ENCODE peak calls at places on chromosome 4, in five cellular contexts. V is stomach, H is suprapubic skin, T is body of pancreas, A is IMR-90. K is an unnamed sample.

GRCh38 chr4:61799794-61800193 is 599.7 kb downstream of the ADGRL3 start:
- DNase-seq in T (no peak), A (no peak), H (no peak), V (no peak), K (no peak)

GRCh38 chr4:82293304-82293703 is 80.5 kb downstream of the HNRNPD start:
- DNase-seq in H (no peak), A (no peak), V (no peak), T (no peak), K (no peak)

GRCh38 chr4:142353149-142353738 is 492.9 kb downstream of the INPP4B start:
- DNase-seq in A (peak; percentile 80), T (peak; percentile 41), V (no peak), H (no peak), K (no peak)

GRCh38 chr4:15989431-15989830 is 26.5 kb upstream of the FGFBP2 start:
- DNase-seq in A (no peak), H (no peak), T (no peak), V (no peak), K (no peak)

GRCh38 chr4:165872443-165873297 is at the start of gene TLL1:
- DNase-seq in V (no peak), H (no peak), T (peak; percentile 16), A (no peak), K (no peak)

GRCh38 chr4:76224193-76224592 is 10.6 kb upstream of the SCARB2 start:
- DNase-seq in H (no peak), A (no peak), V (no peak), T (no peak), K (no peak)

GRCh38 chr4:83248486-83248885 is 36.1 kb downstream of the COQ2 start:
- DNase-seq in T (no peak), A (peak; percentile 12), H (no peak), V (no peak), K (peak; percentile 46)

GRCh38 chr4:172996571-172997216 is 171.9 kb upstream of the GALNT7 start:
- DNase-seq in V (no peak), H (no peak), T (no peak), A (peak; percentile 91), K (peak; percentile 10)

GRCh38 chr4:47154816-47155370 is 123.5 kb downstream of the GABRB1 start:
- DNase-seq in H (no peak), V (no peak), A (peak; percentile 0), T (no peak), K (no peak)

GRCh38 chr4:89156515-89156914 is 45.2 kb downstream of the TIGD2 start:
- DNase-seq in H (no peak), A (no peak), T (no peak), V (no peak), K (no peak)

GRCh38 chr4:102604222-102604940 is 103.2 kb downstream of the NFKB1 start:
- DNase-seq in T (no peak), V (no peak), H (no peak), A (no peak), K (no peak)

GRCh38 chr4:52870225-52870624 is 8.1 kb downstream of the RASL11B start:
- DNase-seq in H (no peak), A (no peak), V (peak; percentile 48), T (no peak), K (no peak)

GRCh38 chr4:99537674-99538073 is 26.2 kb downstream of the TRMT10A start:
- DNase-seq in V (no peak), A (no peak), T (no peak), H (no peak), K (no peak)

GRCh38 chr4:2419814-2420213 is 1.1 kb downstream of the CFAP99 start:
- DNase-seq in H (no peak), T (peak; percentile 20), A (no peak), V (no peak), K (no peak)

GRCh38 chr4:2416564-2417195 is 1.8 kb downstream of the ZFYVE28 start:
- DNase-seq in A (no peak), T (no peak), H (no peak), V (peak; percentile 45), K (no peak)

GRCh38 chr4:2417196-2417764 is 1.2 kb downstream of the ZFYVE28 start:
- DNase-seq in A (no peak), T (no peak), H (no peak), V (no peak), K (no peak)

GRCh38 chr4:2418652-2419571 is at the start of gene CFAP99:
- DNase-seq in T (peak; percentile 99), A (peak; percentile 88), V (peak; percentile 99), H (peak; percentile 98), K (peak; percentile 87)

GRCh38 chr4:2417765-2418651 is at the start of gene ZFYVE28:
- DNase-seq in V (no peak), T (peak; percentile 11), A (no peak), H (no peak), K (no peak)
- TF ChIP-seq POLR2A in V (no peak), T (peak; percentile 30), A (no peak), H (no peak), K (no peak)

GRCh38 chr4:1201851-1202525 is 29.6 kb upstream of the SPON2 start:
- DNase-seq in V (peak; percentile 73), T (peak; percentile 77), A (peak; percentile 95), H (peak; percentile 81), K (no peak)
- TF ChIP-seq POLR2A in V (no peak), T (peak; percentile 6), A (no peak), H (no peak), K (no peak)

GRCh38 chr4:25160714-25161598 is 707 bp upstream of the SEPSECS start:
- DNase-seq in V (no peak), H (no peak), A (no peak), T (no peak), K (no peak)
- TF ChIP-seq POLR2A in V (peak; percentile 64), H (no peak), A (peak; percentile 33), T (no peak), K (no peak)

DNA sequence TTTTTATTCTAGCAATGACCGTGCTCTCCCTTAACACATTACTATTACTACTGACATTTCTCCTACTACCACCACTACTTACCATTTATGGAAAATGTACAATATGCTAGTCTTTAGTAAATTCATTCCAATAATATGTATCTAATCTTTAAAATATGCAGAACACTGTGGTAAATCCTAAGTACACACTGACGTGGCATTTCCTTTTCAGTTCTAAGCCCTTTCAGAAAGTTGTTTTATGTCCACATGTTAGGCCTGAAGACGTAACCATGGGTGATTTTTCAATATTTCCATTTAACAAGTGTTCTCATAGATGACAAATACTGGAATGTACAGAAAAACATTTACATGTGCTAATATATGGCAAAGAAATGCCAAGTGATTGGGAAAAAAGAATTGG is 268.6 kb upstream of the SLIT2 start:
- DNase-seq in H (no peak), V (no peak), A (peak; percentile 99), T (no peak), K (no peak)
- TF ChIP-seq POLR2A in H (no peak), V (no peak), A (no peak), T (no peak), K (no peak)

GRCh38 chr4:158769175-158769831 is 477 bp downstream of the FNIP2 start:
- DNase-seq in T (peak; percentile 27), H (peak; percentile 75), V (peak; percentile 29), A (no peak), K (no peak)
- TF ChIP-seq POLR2A in T (no peak), H (no peak), V (no peak), A (peak; percentile 13), K (no peak)

DNA sequence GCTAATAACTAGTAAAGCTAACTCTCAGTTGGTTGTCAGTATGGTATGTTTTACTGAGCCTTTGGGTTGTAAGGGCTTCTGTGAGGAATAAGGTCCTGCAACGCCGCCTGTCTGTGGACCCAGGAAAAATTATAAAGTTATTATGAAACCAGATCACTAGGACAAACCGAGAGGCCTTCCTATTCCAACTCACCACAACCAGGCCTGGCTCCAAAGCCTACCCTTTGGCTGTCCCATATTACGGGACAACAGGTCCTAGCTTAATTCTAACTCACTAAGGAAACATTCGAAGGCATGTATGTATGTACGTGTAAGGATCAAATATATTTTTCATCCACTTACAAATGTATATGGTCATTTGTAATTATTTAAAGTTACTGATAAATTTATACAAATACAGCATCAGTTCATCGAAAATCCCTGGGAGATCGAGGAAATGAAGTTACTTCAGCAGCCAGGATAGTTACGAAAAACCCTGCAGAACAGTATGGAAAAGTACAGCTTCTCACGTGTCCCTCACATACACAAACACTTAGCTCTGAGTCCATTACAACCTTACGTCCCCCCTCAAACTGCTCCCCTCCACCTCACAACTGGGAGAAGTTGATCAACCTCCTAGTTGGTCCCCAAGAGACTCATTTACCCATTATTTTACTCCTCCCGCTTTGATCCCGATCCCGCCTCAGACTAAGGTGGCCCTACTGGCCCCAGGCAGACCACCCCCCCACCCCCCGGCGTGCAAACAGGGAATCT is 1.2 kb downstream of the ANKRD17 start:
- DNase-seq in T (peak; percentile 91), V (peak; percentile 80), H (peak; percentile 81), A (peak; percentile 85), K (no peak)
- TF ChIP-seq POLR2A in T (peak; percentile 35), V (no peak), H (no peak), A (no peak), K (no peak)

DNA sequence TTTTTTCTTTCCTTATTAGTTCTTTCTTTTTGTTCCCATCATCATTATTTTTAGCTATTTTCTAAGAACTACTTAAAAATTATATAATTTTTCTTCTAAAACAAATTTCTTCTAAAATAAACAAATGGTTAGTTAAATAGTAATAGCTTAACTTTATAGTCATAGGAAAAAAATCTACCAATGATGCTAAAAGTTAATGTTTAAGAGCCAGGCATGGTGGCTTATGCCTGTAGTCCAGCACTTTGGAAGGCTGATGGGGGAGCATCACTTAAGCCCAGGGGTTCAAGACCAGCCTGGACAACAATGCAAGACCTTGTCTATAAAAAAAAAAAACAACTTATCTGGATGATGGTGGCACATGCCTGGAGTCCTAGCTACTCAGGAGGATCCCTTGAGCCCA is 127.1 kb upstream of the ANXA3 start:
- DNase-seq in T (no peak), A (no peak), V (no peak), H (no peak), K (no peak)
- TF ChIP-seq POLR2A in T (no peak), A (no peak), V (no peak), H (no peak), K (no peak)

GRCh38 chr4:786861-787300 is 39.0 kb downstream of the CPLX1 start:
- DNase-seq in V (no peak), A (no peak), H (peak; percentile 65), T (no peak), K (no peak)
- TF ChIP-seq POLR2A in V (no peak), A (no peak), H (no peak), T (no peak), K (no peak)

GRCh38 chr4:6201580-6202091 is 1.3 kb upstream of the JAKMIP1 start:
- DNase-seq in A (no peak), H (no peak), T (no peak), V (no peak), K (no peak)

GRCh38 chr4:6200922-6201362 is 593 bp upstream of the JAKMIP1 start:
- DNase-seq in A (no peak), T (no peak), V (no peak), H (no peak), K (no peak)

GRCh38 chr4:6198768-6199343 is 1.5 kb downstream of the JAKMIP1 start:
- DNase-seq in T (no peak), H (no peak), A (no peak), V (no peak), K (no peak)

GRCh38 chr4:6199344-6199921 is 916 bp downstream of the JAKMIP1 start:
- DNase-seq in V (no peak), H (no peak), T (no peak), A (no peak), K (no peak)

GRCh38 chr4:6200011-6200921 is at the start of gene JAKMIP1:
- DNase-seq in H (no peak), T (peak; percentile 82), A (peak; percentile 46), V (peak; percentile 87), K (no peak)
- TF ChIP-seq POLR2A in H (no peak), T (no peak), A (no peak), V (no peak), K (no peak)

K was measured in H54.